ENCODE peak calls at places on chromosomes 12 and 14, in four cellular contexts. L is GM12878, G is GM12891, B is K562. Y is an unnamed sample.

GRCh38 chr12:58487280-58488141 is 432.8 kb downstream of the LRIG3 start:
- DNase-seq in G (no peak), L (no peak), B (no peak), Y (no peak)

GRCh38 chr14:100096656-100097055 is 31.4 kb downstream of the EVL start:
- DNase-seq in B (no peak), L (no peak), G (no peak), Y (no peak)

GRCh38 chr14:20167091-20167490 is 23.6 kb upstream of the OR11G2 start:
- DNase-seq in G (no peak), L (no peak), B (no peak), Y (no peak)

GRCh38 chr12:95169368-95169767 is 47.9 kb downstream of the FGD6 start:
- DNase-seq in B (peak), L (no peak), G (no peak), Y (no peak)

GRCh38 chr12:6226002-6226700 is 26.0 kb downstream of the CD9 start:
- DNase-seq in G (no peak), L (no peak), B (no peak), Y (peak)

GRCh38 chr14:69683971-69684370 is 72.6 kb downstream of the SUSD6 start:
- DNase-seq in L (no peak), G (no peak), B (peak), Y (no peak)

GRCh38 chr14:31059152-31059924 is 33.2 kb upstream of the STRN3 start:
- DNase-seq in L (no peak), B (peak), G (no peak), Y (peak)

GRCh38 chr14:99231181-99231849 is 40.7 kb downstream of the BCL11B start:
- DNase-seq in G (no peak), B (no peak), L (no peak), Y (no peak)

GRCh38 chr12:131983554-131983953 is 33.8 kb downstream of the EP400 start:
- DNase-seq in B (no peak), G (no peak), L (no peak), Y (no peak)

GRCh38 chr14:25061923-25062321 is 12.0 kb upstream of the STXBP6 start:
- DNase-seq in L (no peak), G (no peak), B (no peak), Y (no peak)

GRCh38 chr14:51209457-51209856 is 30.6 kb upstream of the TMX1 start:
- DNase-seq in B (no peak), L (no peak), G (no peak), Y (no peak)

GRCh38 chr14:71399057-71399487 is 491.8 kb downstream of the PCNX1 start:
- DNase-seq in G (peak), L (peak), B (no peak), Y (peak)

GRCh38 chr12:47364251-47364650 is 284.5 kb upstream of the AMIGO2 start:
- DNase-seq in G (no peak), B (no peak), L (no peak), Y (no peak)
- TF ChIP-seq SPI1 in G (no peak), B (no peak), L (no peak), Y (no peak)

DNA sequence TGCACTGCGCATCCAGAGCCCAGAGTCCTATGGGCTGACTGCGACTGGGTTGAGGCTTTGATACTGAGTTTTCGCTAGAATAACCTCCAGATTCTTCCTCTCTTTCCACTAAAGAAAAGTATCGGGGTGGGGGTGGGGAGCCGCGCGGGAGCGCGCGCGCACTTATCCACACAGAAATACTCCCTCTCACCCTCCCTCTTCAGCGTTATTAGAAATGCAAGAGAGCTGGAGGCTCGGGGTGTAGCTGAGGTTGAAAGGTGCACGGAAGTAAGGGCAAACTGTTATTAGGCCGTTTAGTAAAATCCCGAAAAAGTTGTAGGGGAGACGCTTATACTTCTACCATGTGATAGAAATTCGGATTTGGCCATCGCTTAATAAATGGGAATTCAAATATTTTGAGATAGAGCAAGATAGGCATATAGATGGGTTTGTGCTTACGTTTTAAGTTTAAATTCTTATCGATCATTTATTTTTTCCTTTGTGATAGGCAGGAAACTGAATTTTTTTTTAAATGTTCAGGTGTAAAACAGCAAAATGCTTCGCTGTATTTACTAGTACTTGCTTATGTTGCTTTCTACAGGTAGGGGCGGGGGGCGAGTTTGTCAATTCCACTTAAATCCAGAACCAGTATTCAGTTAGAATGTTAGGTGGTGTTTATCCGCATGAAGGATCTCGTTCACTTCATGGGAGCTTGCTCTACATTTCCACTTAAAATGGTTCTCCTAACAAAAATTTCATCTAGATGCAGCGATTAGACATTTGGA is 1.1 kb downstream of the ARHGAP5 start:
- DNase-seq in L (no peak), B (peak), G (no peak), Y (no peak)
- TF ChIP-seq POLR2AphosphoS5 in L (no peak), B (no peak), G (no peak), Y (no peak)

GRCh38 chr12:117034691-117035090 is 64.5 kb downstream of the TESC start:
- DNase-seq in B (no peak), G (no peak), L (no peak), Y (no peak)

GRCh38 chr12:117033382-117034045 is 65.7 kb downstream of the TESC start:
- DNase-seq in L (no peak), B (no peak), G (no peak), Y (no peak)

GRCh38 chr12:117032593-117033381 is 66.4 kb downstream of the TESC start:
- DNase-seq in G (no peak), B (no peak), L (no peak), Y (no peak)

GRCh38 chr12:117035287-117035686 is 63.9 kb downstream of the TESC start:
- DNase-seq in G (no peak), B (no peak), L (no peak), Y (no peak)

DNA sequence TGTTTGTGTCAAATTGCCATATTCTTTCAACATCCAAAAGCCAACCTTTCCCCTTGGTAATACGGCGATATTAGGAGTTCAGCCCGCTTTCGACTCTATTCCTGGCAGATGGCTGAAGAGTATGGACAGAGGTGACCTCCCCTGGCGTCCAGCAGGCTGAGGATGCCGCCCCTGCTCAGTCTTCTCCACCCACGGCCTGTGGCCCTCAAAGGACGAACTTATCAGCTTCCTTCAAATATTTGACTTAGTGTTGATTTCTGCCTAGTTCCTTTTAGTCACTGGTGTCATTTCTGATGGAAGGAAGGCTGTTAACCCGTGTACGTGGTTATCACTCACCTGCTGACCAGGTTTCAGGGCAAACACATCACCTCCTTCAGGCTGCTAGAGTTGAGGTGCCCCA is 65.0 kb downstream of the TESC start:
- DNase-seq in L (no peak), G (no peak), B (no peak), Y (no peak)
- TF ChIP-seq SPI1 in L (no peak), G (no peak), B (no peak), Y (no peak)

GRCh38 chr14:103510311-103511021 is 12.2 kb downstream of the CKB start:
- DNase-seq in G (no peak), L (no peak), B (no peak), Y (no peak)

GRCh38 chr14:103509864-103510263 is 12.8 kb downstream of the CKB start:
- DNase-seq in B (no peak), G (no peak), L (no peak), Y (no peak)

GRCh38 chr14:103514596-103515421 is 7.8 kb downstream of the CKB start:
- DNase-seq in G (no peak), B (no peak), L (no peak), Y (no peak)

GRCh38 chr14:103511022-103511693 is 11.5 kb downstream of the CKB start:
- DNase-seq in G (no peak), L (no peak), B (no peak), Y (no peak)

GRCh38 chr14:103512701-103513611 is 9.7 kb downstream of the CKB start:
- DNase-seq in G (no peak), L (no peak), B (no peak), Y (no peak)
- TF ChIP-seq POLR2AphosphoS5 in G (no peak), L (no peak), B (no peak), Y (no peak)

GRCh38 chr12:103742349-103742784 is 98.7 kb downstream of the NT5DC3 start:
- DNase-seq in G (no peak), L (no peak), B (no peak), Y (no peak)
- TF ChIP-seq SPI1 in G (no peak), L (no peak), B (no peak), Y (no peak)

DNA sequence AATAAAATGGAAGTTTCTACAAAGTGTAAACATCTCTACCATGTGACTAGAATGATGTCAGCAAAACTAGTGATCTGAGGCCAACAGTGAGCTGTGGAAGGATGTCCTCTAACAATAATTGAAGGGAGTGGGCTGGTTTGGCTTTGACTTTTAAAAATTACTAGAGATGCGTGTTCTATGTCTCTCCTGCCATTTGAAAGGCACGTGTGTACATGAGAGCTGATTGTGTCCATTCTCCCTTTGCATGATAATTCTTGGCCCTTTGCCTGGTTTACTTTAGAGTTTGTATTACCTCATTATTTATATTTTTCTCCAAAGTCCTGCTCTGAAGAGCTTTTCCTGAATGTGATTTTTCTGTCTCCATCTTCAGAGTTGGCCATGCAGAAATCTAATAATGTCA is 154.1 kb upstream of the PDE3A start:
- DNase-seq in B (no peak), G (no peak), L (no peak), Y (no peak)
- TF ChIP-seq POLR2AphosphoS5 in B (no peak), G (no peak), L (no peak), Y (no peak)

GRCh38 chr14:85934123-85934885 is 404.4 kb downstream of the FLRT2 start:
- DNase-seq in L (peak), B (peak), G (peak), Y (peak)
- TF ChIP-seq SPI1 in L (no peak), B (no peak), G (no peak), Y (no peak)

DNA sequence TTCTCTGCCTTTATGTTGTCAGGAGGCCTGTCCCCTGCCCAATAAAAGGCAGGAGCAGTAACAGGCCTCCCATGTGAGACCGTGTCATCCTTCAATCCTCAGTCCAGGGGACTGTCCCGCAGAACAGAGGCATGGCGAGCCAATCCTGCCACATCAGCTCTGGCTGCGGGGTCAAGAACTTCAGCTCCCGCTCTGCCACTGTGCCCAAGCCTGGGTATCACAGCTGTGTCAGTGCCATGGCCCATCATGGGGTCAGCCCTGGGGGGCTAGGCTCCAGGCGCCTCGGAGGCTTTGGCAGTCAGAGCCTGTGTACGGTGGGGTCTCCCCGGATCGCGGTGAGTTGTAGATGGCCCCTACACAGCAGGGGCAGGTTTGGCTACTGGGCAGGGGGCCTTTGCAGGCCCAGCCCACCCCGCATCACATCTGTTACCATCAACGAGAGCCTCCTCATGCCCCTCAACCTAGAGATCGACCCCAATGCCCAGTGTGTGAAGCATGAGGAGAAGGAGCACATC is 19.9 kb upstream of the KRT83 start:
- DNase-seq in B (no peak), G (no peak), L (no peak), Y (no peak)
- TF ChIP-seq POLR2AphosphoS5 in B (no peak), G (no peak), L (no peak), Y (no peak)